ENCODE peak calls at places on chromosomes 11 and 22, in five cellular contexts. One of them, this sample, is unnamed.

GRCh38 chr22:29702025-29702930 is 17.5 kb upstream of the CABP7 start:
- DNase-seq in fibroblast of lung: no peak
- DNase-seq in mammary epithelial cell: no peak
- DNase-seq in PC-3: peak; percentile 51
- DNase-seq in HCT116: no peak
- DNase-seq in this sample: peak; percentile 58

GRCh38 chr22:42939941-42940653 is 74.9 kb downstream of the PACSIN2 start:
- DNase-seq in fibroblast of lung: peak; percentile 69
- DNase-seq in mammary epithelial cell: peak; percentile 72
- DNase-seq in HCT116: peak; percentile 78
- DNase-seq in PC-3: peak; percentile 93
- DNase-seq in this sample: no peak

GRCh38 chr22:21946262-21946925 is 6.3 kb downstream of the PPM1F start:
- DNase-seq in HCT116: no peak
- DNase-seq in fibroblast of lung: no peak
- DNase-seq in mammary epithelial cell: no peak
- DNase-seq in PC-3: no peak
- DNase-seq in this sample: no peak

GRCh38 chr22:43345761-43346261 is 2.6 kb upstream of the SCUBE1 start:
- DNase-seq in HCT116: no peak
- DNase-seq in fibroblast of lung: no peak
- DNase-seq in PC-3: no peak
- DNase-seq in mammary epithelial cell: no peak
- DNase-seq in this sample: no peak

GRCh38 chr11:5460983-5461621 is 12.0 kb downstream of the OR51I2 start:
- DNase-seq in mammary epithelial cell: no peak
- DNase-seq in HCT116: no peak
- DNase-seq in PC-3: no peak
- DNase-seq in fibroblast of lung: no peak
- DNase-seq in this sample: no peak

GRCh38 chr11:69814902-69815301 is 4.3 kb downstream of the FGF3 start:
- DNase-seq in mammary epithelial cell: no peak
- DNase-seq in fibroblast of lung: no peak
- DNase-seq in PC-3: no peak
- DNase-seq in HCT116: no peak
- DNase-seq in this sample: no peak

GRCh38 chr22:49538006-49538405 is 289.7 kb downstream of the BRD1 start:
- DNase-seq in mammary epithelial cell: no peak
- DNase-seq in fibroblast of lung: no peak
- DNase-seq in PC-3: no peak
- DNase-seq in HCT116: no peak
- DNase-seq in this sample: no peak

GRCh38 chr11:83427943-83428342 is 141.8 kb upstream of the CCDC90B start:
- DNase-seq in mammary epithelial cell: no peak
- DNase-seq in fibroblast of lung: no peak
- DNase-seq in HCT116: no peak
- DNase-seq in PC-3: no peak
- DNase-seq in this sample: no peak

GRCh38 chr11:118870396-118871343 is 13.0 kb upstream of the CXCR5 start:
- DNase-seq in fibroblast of lung: peak; percentile 50
- DNase-seq in HCT116: no peak
- DNase-seq in PC-3: no peak
- DNase-seq in mammary epithelial cell: no peak
- DNase-seq in this sample: peak; percentile 25

GRCh38 chr11:12598330-12599256 is 75.6 kb upstream of the TEAD1 start:
- DNase-seq in HCT116: no peak
- DNase-seq in fibroblast of lung: peak; percentile 64
- DNase-seq in PC-3: no peak
- DNase-seq in mammary epithelial cell: peak; percentile 60
- DNase-seq in this sample: no peak

GRCh38 chr11:19398772-19399542 is 158.2 kb upstream of the E2F8 start:
- DNase-seq in mammary epithelial cell: no peak
- DNase-seq in PC-3: peak; percentile 88
- DNase-seq in fibroblast of lung: peak; percentile 98
- DNase-seq in HCT116: no peak
- DNase-seq in this sample: no peak

GRCh38 chr22:23522642-23523251 is 57.3 kb downstream of the IGLL1 start:
- DNase-seq in mammary epithelial cell: no peak
- DNase-seq in HCT116: no peak
- DNase-seq in fibroblast of lung: no peak
- DNase-seq in PC-3: peak; percentile 5
- DNase-seq in this sample: peak; percentile 42

GRCh38 chr11:83389975-83390374 is 103.8 kb upstream of the CCDC90B start:
- DNase-seq in fibroblast of lung: no peak
- DNase-seq in HCT116: no peak
- DNase-seq in PC-3: no peak
- DNase-seq in mammary epithelial cell: no peak
- DNase-seq in this sample: no peak

GRCh38 chr11:108654994-108655631 is 9.8 kb upstream of the DDX10 start:
- DNase-seq in fibroblast of lung: peak; percentile 72
- DNase-seq in PC-3: peak; percentile 86
- DNase-seq in HCT116: peak; percentile 54
- DNase-seq in mammary epithelial cell: peak; percentile 46
- DNase-seq in this sample: peak; percentile 55

GRCh38 chr11:19868281-19868821 is 155.7 kb downstream of the NAV2 start:
- DNase-seq in HCT116: no peak
- DNase-seq in PC-3: peak; percentile 33
- DNase-seq in mammary epithelial cell: peak; percentile 97
- DNase-seq in fibroblast of lung: peak; percentile 91
- DNase-seq in this sample: no peak

GRCh38 chr22:20741008-20741633 is 32.8 kb upstream of the SERPIND1 start:
- DNase-seq in fibroblast of lung: no peak
- DNase-seq in HCT116: no peak
- DNase-seq in PC-3: no peak
- DNase-seq in mammary epithelial cell: no peak
- DNase-seq in this sample: no peak

GRCh38 chr11:47797633-47798032 is 30.5 kb upstream of the FNBP4 start:
- DNase-seq in mammary epithelial cell: peak; percentile 55
- DNase-seq in PC-3: peak; percentile 53
- DNase-seq in fibroblast of lung: peak; percentile 67
- DNase-seq in HCT116: no peak
- DNase-seq in this sample: no peak

GRCh38 chr11:120513436-120514315 is 2.1 kb downstream of the GRIK4 start:
- DNase-seq in PC-3: no peak
- DNase-seq in mammary epithelial cell: no peak
- DNase-seq in HCT116: no peak
- DNase-seq in fibroblast of lung: no peak
- DNase-seq in this sample: peak; percentile 29

GRCh38 chr22:46308283-46308988 is 11.8 kb downstream of the GTSE1 start:
- DNase-seq in HCT116: no peak
- DNase-seq in fibroblast of lung: no peak
- DNase-seq in mammary epithelial cell: no peak
- DNase-seq in PC-3: no peak
- DNase-seq in this sample: no peak

GRCh38 chr11:130737866-130738431 is 178.3 kb downstream of the SNX19 start:
- DNase-seq in HCT116: no peak
- DNase-seq in mammary epithelial cell: no peak
- DNase-seq in fibroblast of lung: peak; percentile 77
- DNase-seq in PC-3: peak; percentile 72
- DNase-seq in this sample: no peak

GRCh38 chr11:270451-271208 is 7.6 kb upstream of the NLRP6 start:
- DNase-seq in PC-3: no peak
- DNase-seq in mammary epithelial cell: no peak
- DNase-seq in fibroblast of lung: no peak
- DNase-seq in HCT116: no peak
- DNase-seq in this sample: no peak

GRCh38 chr11:85088286-85088685 is 538.9 kb downstream of the DLG2 start:
- DNase-seq in HCT116: no peak
- DNase-seq in mammary epithelial cell: no peak
- DNase-seq in PC-3: peak; percentile 54
- DNase-seq in fibroblast of lung: peak; percentile 15
- DNase-seq in this sample: no peak

GRCh38 chr11:9139628-9140357 is 48.4 kb upstream of the SCUBE2 start:
- DNase-seq in PC-3: no peak
- DNase-seq in fibroblast of lung: no peak
- DNase-seq in mammary epithelial cell: no peak
- DNase-seq in HCT116: no peak
- DNase-seq in this sample: no peak

GRCh38 chr11:9136731-9137130 is 45.3 kb upstream of the SCUBE2 start:
- DNase-seq in fibroblast of lung: no peak
- DNase-seq in HCT116: no peak
- DNase-seq in mammary epithelial cell: no peak
- DNase-seq in PC-3: no peak
- DNase-seq in this sample: no peak

GRCh38 chr11:9138133-9138453 is 46.7 kb upstream of the SCUBE2 start:
- DNase-seq in PC-3: no peak
- DNase-seq in fibroblast of lung: no peak
- DNase-seq in HCT116: no peak
- DNase-seq in mammary epithelial cell: no peak
- DNase-seq in this sample: no peak

GRCh38 chr11:9137293-9138132 is 46.1 kb upstream of the SCUBE2 start:
- DNase-seq in HCT116: peak; percentile 36
- DNase-seq in mammary epithelial cell: peak; percentile 68
- DNase-seq in PC-3: peak; percentile 72
- DNase-seq in fibroblast of lung: peak; percentile 69
- DNase-seq in this sample: peak; percentile 88

GRCh38 chr11:9138612-9139579 is 47.5 kb upstream of the SCUBE2 start:
- DNase-seq in PC-3: peak; percentile 97
- DNase-seq in fibroblast of lung: peak; percentile 83
- DNase-seq in HCT116: peak; percentile 75
- DNase-seq in mammary epithelial cell: peak; percentile 96
- DNase-seq in this sample: no peak
- H3K9ac ChIP-seq in PC-3: peak overlapping the region; percentile 16
- H3K9ac ChIP-seq in fibroblast of lung: no peak overlapping the region
- H3K9ac ChIP-seq in HCT116: peak overlapping the region; percentile 18
- H3K9ac ChIP-seq in mammary epithelial cell: no peak overlapping the region
- H3K9ac ChIP-seq in this sample: no peak overlapping the region

GRCh38 chr22:48254311-48254873 is 1491.9 kb downstream of the TBC1D22A start:
- DNase-seq in PC-3: no peak
- DNase-seq in fibroblast of lung: no peak
- DNase-seq in HCT116: no peak
- DNase-seq in mammary epithelial cell: no peak
- DNase-seq in this sample: no peak
- TF ChIP-seq EZH2 in PC-3: no peak
- TF ChIP-seq EZH2 in fibroblast of lung: no peak
- TF ChIP-seq EZH2 in HCT116: no peak
- TF ChIP-seq EZH2 in mammary epithelial cell: no peak
- TF ChIP-seq EZH2 in this sample: no peak

GRCh38 chr11:44950625-44951472 is at the start of gene TP53I11:
- DNase-seq in PC-3: peak; percentile 63
- DNase-seq in HCT116: peak; percentile 48
- DNase-seq in fibroblast of lung: peak; percentile 66
- DNase-seq in mammary epithelial cell: peak; percentile 21
- DNase-seq in this sample: peak; percentile 84

GRCh38 chr11:44952082-44952481 is 1.4 kb upstream of the TP53I11 start:
- DNase-seq in PC-3: no peak
- DNase-seq in HCT116: no peak
- DNase-seq in fibroblast of lung: no peak
- DNase-seq in mammary epithelial cell: no peak
- DNase-seq in this sample: no peak

GRCh38 chr11:44949160-44950035 is 1.3 kb downstream of the TP53I11 start:
- DNase-seq in PC-3: peak; percentile 41
- DNase-seq in mammary epithelial cell: no peak
- DNase-seq in fibroblast of lung: peak; percentile 59
- DNase-seq in HCT116: no peak
- DNase-seq in this sample: peak; percentile 88

GRCh38 chr11:44948155-44948554 is 2.5 kb downstream of the TP53I11 start:
- DNase-seq in mammary epithelial cell: no peak
- DNase-seq in HCT116: no peak
- DNase-seq in PC-3: no peak
- DNase-seq in fibroblast of lung: no peak
- DNase-seq in this sample: no peak

GRCh38 chr11:44950036-44950624 is 553 bp downstream of the TP53I11 start:
- DNase-seq in mammary epithelial cell: no peak
- DNase-seq in PC-3: no peak
- DNase-seq in fibroblast of lung: no peak
- DNase-seq in HCT116: no peak
- DNase-seq in this sample: peak; percentile 80
- H3K9ac ChIP-seq in mammary epithelial cell: no peak overlapping the region
- H3K9ac ChIP-seq in PC-3: peak overlapping the region; percentile 40
- H3K9ac ChIP-seq in fibroblast of lung: peak overlapping the region; percentile 78
- H3K9ac ChIP-seq in HCT116: peak overlapping the region; percentile 72
- H3K9ac ChIP-seq in this sample: peak overlapping the region; percentile 49

DNA sequence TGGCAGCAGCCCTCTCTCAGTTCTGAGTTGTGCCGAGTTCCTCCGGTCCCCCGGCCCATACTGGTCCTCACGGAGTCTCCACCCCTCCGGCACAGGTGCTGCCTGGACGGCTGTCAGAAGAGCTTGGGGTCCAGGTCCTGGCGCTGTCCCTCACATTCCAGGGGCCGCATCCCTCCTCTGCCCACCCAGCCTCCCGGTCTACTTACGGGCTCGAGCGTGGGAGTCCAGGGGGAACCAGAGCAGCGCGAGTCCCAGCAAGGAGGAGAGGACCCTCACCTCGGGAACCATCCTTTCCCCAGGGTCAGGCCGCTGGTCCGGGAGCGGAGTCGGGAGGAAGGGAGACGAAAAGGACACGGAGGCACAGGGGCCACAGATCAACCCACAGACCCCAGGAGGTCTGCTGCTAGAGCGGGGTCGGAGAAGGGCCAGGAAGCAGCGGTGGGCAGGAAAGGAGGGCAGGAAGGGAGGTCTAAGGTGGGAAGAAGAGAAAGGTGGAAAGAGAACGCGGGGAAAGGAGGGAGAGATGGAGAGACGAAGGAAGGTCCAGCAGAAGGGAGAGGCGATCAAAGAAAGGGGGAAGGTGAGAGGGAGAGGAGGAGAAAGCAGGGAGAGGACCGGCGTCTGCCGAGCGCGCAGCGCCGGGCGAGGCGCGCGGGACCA is 495 bp downstream of the CHRDL2 start:
- DNase-seq in mammary epithelial cell: no peak
- DNase-seq in PC-3: no peak
- DNase-seq in fibroblast of lung: no peak
- DNase-seq in HCT116: no peak
- DNase-seq in this sample: peak; percentile 34
- TF ChIP-seq EZH2 in mammary epithelial cell: peak; percentile 80
- TF ChIP-seq EZH2 in PC-3: peak; percentile 55
- TF ChIP-seq EZH2 in fibroblast of lung: peak; percentile 86
- TF ChIP-seq EZH2 in HCT116: no peak
- TF ChIP-seq EZH2 in this sample: peak; percentile 91

GRCh38 chr11:75563978-75564552 is 2.0 kb downstream of the SERPINH1 start:
- DNase-seq in fibroblast of lung: peak; percentile 85
- DNase-seq in HCT116: no peak
- DNase-seq in PC-3: no peak
- DNase-seq in mammary epithelial cell: peak; percentile 80
- DNase-seq in this sample: peak; percentile 91
- H3K9ac ChIP-seq in fibroblast of lung: peak overlapping the region; percentile 94
- H3K9ac ChIP-seq in HCT116: peak overlapping the region; percentile 92
- H3K9ac ChIP-seq in PC-3: no peak overlapping the region
- H3K9ac ChIP-seq in mammary epithelial cell: peak overlapping the region; percentile 79
- H3K9ac ChIP-seq in this sample: peak overlapping the region; percentile 85

GRCh38 chr11:79185351-79185750 is 255.5 kb downstream of the TENM4 start:
- DNase-seq in PC-3: no peak
- DNase-seq in fibroblast of lung: no peak
- DNase-seq in mammary epithelial cell: no peak
- DNase-seq in HCT116: no peak
- DNase-seq in this sample: no peak

GRCh38 chr11:79184285-79184684 is 256.5 kb downstream of the TENM4 start:
- DNase-seq in mammary epithelial cell: no peak
- DNase-seq in fibroblast of lung: no peak
- DNase-seq in HCT116: no peak
- DNase-seq in PC-3: no peak
- DNase-seq in this sample: peak; percentile 19

GRCh38 chr11:79179087-79179486 is 261.7 kb downstream of the TENM4 start:
- DNase-seq in PC-3: no peak
- DNase-seq in HCT116: no peak
- DNase-seq in fibroblast of lung: peak; percentile 58
- DNase-seq in mammary epithelial cell: no peak
- DNase-seq in this sample: no peak

GRCh38 chr11:79182794-79183193 is 258.0 kb downstream of the TENM4 start:
- DNase-seq in HCT116: no peak
- DNase-seq in PC-3: no peak
- DNase-seq in mammary epithelial cell: peak; percentile 32
- DNase-seq in fibroblast of lung: peak; percentile 87
- DNase-seq in this sample: no peak
- TF ChIP-seq EZH2 in HCT116: no peak
- TF ChIP-seq EZH2 in PC-3: no peak
- TF ChIP-seq EZH2 in mammary epithelial cell: no peak
- TF ChIP-seq EZH2 in fibroblast of lung: no peak
- TF ChIP-seq EZH2 in this sample: no peak

This sample was measured in neural progenitor cell.